ENCODE peak calls at places on chromosomes 6 and 20, in four cellular contexts. S, Q, U and R are unnamed samples.

GRCh38 chr20:44716309-44717106 is 1.3 kb downstream of the CCN5 start:
- DNase-seq in S (no peak), Q (no peak), U (no peak), R (no peak)

GRCh38 chr20:380763-381580 is 412 bp downstream of the TRIB3 start:
- DNase-seq in S (peak), Q (peak), U (peak), R (peak)

GRCh38 chr20:12695937-12696336 is 312.8 kb upstream of the SPTLC3 start:
- DNase-seq in S (no peak), Q (no peak), U (no peak), R (no peak)

GRCh38 chr6:33966536-33966935 is 162.7 kb upstream of the MLN start:
- DNase-seq in S (no peak), Q (no peak), U (no peak), R (no peak)

GRCh38 chr20:38357653-38358207 is 11.4 kb downstream of the LBP start:
- DNase-seq in S (no peak), Q (no peak), U (no peak), R (no peak)

GRCh38 chr6:15874821-15875220 is 212.0 kb upstream of the DTNBP1 start:
- DNase-seq in S (no peak), Q (no peak), U (no peak), R (no peak)

GRCh38 chr20:855466-856360 is 22.2 kb downstream of the FAM110A start:
- DNase-seq in S (no peak), Q (no peak), U (no peak), R (no peak)

GRCh38 chr6:15948930-15949900 is 179.7 kb upstream of the MYLIP start:
- DNase-seq in S (peak), Q (peak), U (no peak), R (no peak)

GRCh38 chr6:90350689-90351554 is 54.3 kb upstream of the BACH2 start:
- DNase-seq in S (no peak), Q (no peak), U (no peak), R (no peak)

GRCh38 chr6:3438190-3439167 is 18.4 kb downstream of the SLC22A23 start:
- DNase-seq in S (peak), Q (peak), U (no peak), R (no peak)

GRCh38 chr6:113414511-113414910 is 442.6 kb upstream of the MARCKS start:
- DNase-seq in S (peak), Q (no peak), U (peak), R (no peak)

GRCh38 chr6:149387787-149388512 is 12.1 kb upstream of the SUMO4 start:
- DNase-seq in S (peak), Q (no peak), U (no peak), R (no peak)

GRCh38 chr6:151475653-151476523 is 17.9 kb upstream of the CCDC170 start:
- DNase-seq in S (peak), Q (peak), U (peak), R (peak)

GRCh38 chr6:111724505-111724904 is 118.8 kb upstream of the TRAF3IP2 start:
- DNase-seq in S (no peak), Q (no peak), U (peak), R (no peak)

GRCh38 chr20:62795023-62795761 is 1.1 kb upstream of the MRGBP start:
- DNase-seq in S (peak), Q (peak), U (peak), R (peak)

DNA sequence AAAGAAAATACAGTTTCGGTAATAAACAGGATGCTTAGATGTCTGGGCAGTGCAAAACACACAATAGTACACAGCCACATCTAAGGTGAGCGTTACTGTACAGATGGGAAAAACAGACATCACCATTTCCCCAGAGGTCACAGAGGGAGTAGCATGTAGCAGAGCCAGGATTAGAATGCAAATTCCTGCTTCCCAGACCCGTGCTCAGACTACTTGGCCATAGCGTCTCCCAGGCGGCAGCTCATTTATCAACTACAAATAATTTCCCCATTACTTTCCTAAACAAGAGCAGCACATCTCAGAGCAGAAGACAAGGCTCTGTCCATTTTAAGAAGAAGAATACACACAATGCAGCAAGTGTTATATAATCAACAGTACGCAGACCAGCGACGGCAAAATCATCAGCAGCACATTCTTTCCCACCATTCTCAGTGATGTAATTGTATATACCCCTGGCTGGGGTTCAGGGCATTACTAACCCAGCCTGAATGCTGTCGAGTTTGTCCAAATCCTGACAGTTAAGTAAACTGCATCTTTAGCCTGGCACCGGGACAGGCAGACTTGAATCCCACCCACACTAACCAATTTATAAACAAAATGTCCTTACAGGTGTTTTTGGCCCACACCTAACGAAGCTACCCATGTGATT is 61.9 kb downstream of the CNKSR3 start:
- DNase-seq in S (no peak), Q (peak), U (no peak), R (no peak)
- TF ChIP-seq CTCF in S (no peak), Q (peak), U (no peak), R (no peak)

GRCh38 chr6:153312633-153313032 is 181.6 kb upstream of the RGS17 start:
- DNase-seq in S (peak), Q (peak), U (peak), R (peak)
- TF ChIP-seq CTCF in S (peak), Q (peak), U (peak), R (peak)

DNA sequence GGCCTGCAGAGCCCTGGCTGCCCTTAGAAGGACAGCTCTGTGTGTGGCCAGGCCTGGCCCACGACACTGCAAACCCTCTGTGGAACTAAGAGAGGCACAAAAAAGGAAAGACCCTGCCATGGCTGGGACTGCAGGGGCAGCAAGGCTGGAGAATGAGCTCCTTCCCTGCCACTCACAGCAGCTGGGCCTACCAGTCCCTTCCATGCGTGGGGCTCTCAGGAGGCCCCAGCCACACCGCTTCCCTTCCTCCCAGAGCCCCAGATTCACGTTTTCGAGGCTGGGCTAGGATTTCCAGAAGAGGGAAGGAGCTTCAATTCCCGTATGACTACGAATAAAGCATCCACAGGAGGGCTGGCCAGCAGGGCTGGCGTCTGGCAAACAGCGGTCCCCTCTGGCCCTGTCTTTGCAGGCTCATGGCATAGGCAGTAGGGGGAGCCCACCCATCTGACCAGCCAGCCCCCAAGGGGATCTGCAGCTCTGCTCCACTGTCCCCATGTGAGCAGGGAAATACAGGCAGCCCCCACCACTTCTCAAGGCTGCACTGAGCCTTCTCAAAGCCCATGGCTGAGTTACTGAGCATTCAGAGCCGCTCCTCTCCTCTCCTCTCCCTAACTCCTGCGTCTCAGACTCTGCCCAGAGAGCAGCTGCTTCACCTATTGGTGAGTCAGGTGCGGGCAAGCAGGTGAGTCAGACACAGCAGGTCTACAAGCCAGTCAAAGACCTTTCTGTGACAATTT is 53.1 kb downstream of the NINL start:
- DNase-seq in S (no peak), Q (no peak), U (no peak), R (peak)
- TF ChIP-seq CTCF in S (no peak), Q (no peak), U (no peak), R (no peak)

GRCh38 chr6:36873612-36874011 is 991 bp downstream of the PPIL1 start:
- DNase-seq in S (no peak), Q (no peak), U (peak), R (no peak)
- TF ChIP-seq CTCF in S (no peak), Q (no peak), U (peak), R (no peak)

DNA sequence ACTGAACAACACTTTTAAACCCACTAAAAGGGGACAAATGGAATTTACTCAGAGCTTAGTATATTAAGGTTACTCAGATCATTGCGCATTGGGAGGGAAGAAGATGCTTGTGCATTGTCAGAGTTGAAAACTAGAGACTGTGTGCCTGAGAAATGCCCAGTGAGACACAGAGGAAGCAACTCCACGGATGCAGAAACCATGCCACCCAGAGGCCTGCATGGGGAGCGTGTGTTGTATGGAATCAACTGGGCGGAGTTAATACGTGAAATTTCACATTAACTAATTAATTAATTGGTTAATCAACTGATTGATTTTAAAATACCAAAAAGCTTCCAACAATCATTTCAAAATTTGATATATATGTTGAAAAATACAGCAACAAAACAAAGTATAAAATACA is 391.6 kb downstream of the PLCB1 start:
- DNase-seq in S (no peak), Q (no peak), U (no peak), R (no peak)
- TF ChIP-seq CTCF in S (no peak), Q (no peak), U (no peak), R (no peak)

DNA sequence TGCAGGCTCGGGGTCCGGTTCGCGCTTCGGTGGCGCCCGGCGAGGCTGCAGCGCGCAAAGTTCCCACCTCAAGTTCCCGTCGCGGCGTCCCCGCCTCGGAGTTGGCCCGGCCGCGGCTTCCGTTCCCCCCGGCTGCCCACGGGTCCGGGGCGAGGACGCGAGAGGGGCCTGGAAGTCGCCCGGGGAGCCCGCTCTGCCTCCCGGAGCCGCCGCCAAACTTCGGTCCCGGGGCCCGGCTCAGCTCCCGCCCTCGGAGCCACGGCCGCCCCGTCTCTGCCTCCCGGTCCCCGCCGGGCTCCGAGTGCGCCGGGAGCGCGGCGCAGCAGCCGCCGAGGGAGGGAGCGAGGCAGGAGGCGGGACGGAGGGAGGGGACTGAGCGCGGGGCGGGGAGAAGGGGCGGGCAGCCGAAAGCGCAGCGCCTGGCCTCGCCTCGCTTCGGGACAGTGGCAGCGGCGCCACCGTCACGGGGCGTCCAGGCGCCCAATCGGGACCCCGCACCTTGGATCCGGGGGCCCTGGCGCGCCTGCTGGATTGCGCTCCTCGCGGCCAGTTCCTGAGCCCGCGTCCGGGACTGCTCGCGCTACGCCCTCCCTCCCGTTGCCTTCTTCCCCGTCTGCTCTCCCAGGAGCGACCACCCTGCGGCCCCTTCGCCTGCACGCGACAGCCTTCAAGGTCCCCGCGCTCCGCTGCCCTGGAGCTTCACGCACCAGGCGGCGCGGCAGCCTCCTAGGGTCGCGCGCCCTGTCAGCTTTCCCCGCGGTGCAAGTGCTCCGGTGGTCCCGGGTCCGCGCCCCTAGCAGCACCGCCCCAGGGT is at the start of gene KCNG1:
- DNase-seq in S (peak), Q (peak), U (no peak), R (peak)
- TF ChIP-seq CTCF in S (no peak), Q (no peak), U (no peak), R (no peak)

GRCh38 chr6:43856005-43856765 is 86.2 kb downstream of the VEGFA start:
- DNase-seq in S (peak), Q (peak), U (no peak), R (peak)
- TF ChIP-seq CTCF in S (peak), Q (peak), U (no peak), R (peak)

DNA sequence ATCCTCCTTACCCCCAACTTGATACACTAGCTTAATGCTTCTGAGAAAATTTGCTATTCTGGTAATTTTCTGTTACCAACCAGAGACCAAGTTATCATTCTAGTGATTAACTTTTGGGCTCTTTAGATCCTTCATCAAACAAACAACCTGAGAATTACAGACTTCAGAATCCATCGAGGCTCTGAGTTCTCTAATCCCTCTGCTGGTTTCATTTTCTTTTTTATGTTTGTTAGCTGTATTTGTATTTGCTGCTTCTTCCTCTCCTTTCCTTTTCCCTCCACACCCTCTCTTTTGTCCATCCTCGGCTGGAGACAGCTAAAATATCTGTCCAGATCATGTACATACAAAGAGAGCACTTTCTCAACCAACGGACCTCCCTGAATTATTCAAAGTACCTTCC is 98.7 kb upstream of the RIPOR2 start:
- DNase-seq in S (no peak), Q (no peak), U (no peak), R (no peak)
- TF ChIP-seq CTCF in S (no peak), Q (no peak), U (no peak), R (no peak)

DNA sequence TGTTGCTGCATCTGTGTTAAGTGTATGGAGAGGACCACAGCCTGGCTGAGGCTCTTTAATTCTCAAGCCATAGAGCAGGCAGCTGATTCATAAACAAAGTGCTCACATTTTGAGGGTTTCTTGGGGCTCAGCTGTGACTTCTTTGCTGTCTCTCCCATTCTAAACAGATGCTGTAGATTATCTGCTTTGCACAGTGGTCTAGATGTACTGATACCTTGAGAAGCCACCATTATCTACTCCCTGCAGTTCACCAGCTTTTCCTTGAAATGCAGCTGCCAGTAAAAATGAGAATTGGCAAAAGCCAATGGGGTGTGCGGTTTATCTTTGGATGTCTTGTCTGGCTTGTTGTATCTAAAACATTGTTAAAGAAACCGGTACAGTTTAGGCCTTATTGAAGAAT is 5.2 kb upstream of the CNR1 start:
- DNase-seq in S (no peak), Q (no peak), U (no peak), R (no peak)
- TF ChIP-seq CTCF in S (no peak), Q (no peak), U (no peak), R (no peak)